ENCODE peak calls at places on chromosome 2, in nine cellular contexts. N is T-helper 1 cell; Q is NCI-H2029 treated with DMSO at 0.1 percent for 48 hours; D is GM23248; I is fibroblast of mammary gland; E is cardiac muscle cell; Y is KG1; M is RCC 7860; H is stimulated activated naive B cell treated with anti-CD40 and anti-IgM and Interleukin-4, amounts not matched to agents 10 μg/mL and 1 μg/mL and 100 μg/mL, for 72 hours. C is an unnamed sample.

GRCh38 chr2:215210082-215210481 is 71.7 kb upstream of the ABCA12 start:
- DNase-seq in Y (no peak), E (no peak), Q (no peak), I (no peak), N (no peak), D (no peak), M (no peak), H (no peak), C (no peak)

GRCh38 chr2:862356-862687 is 88.3 kb upstream of the SNTG2 start:
- DNase-seq in I (no peak), M (no peak), D (no peak), N (no peak), H (no peak), Q (no peak), Y (no peak), E (no peak), C (no peak)

GRCh38 chr2:205556357-205556756 is 125.9 kb upstream of the NRP2 start:
- DNase-seq in M (no peak), Q (no peak), I (no peak), D (no peak), H (no peak), E (no peak), Y (no peak), N (no peak), C (no peak)

GRCh38 chr2:34602262-34602661 is 1003.2 kb upstream of the FAM98A start:
- DNase-seq in Q (no peak), H (no peak), I (no peak), E (no peak), M (no peak), Y (no peak), D (no peak), N (no peak), C (no peak)

GRCh38 chr2:153043385-153043784 is 325.0 kb downstream of the ARL6IP6 start:
- DNase-seq in I (no peak), M (no peak), N (no peak), Y (no peak), E (no peak), D (no peak), H (no peak), Q (no peak), C (no peak)

GRCh38 chr2:238969857-238970256 is 122.0 kb downstream of the TWIST2 start:
- DNase-seq in M (no peak), Y (no peak), N (no peak), Q (no peak), H (no peak), E (no peak), I (no peak), D (no peak), C (no peak)

GRCh38 chr2:230865766-230866703 is 1.3 kb downstream of the ITM2C start:
- DNase-seq in N (peak), M (no peak), H (no peak), D (peak), Y (no peak), Q (no peak), I (no peak), E (peak), C (peak)

GRCh38 chr2:50529600-50530218 is 502.2 kb downstream of the NRXN1 start:
- DNase-seq in N (no peak), H (no peak), E (peak), Y (peak), Q (peak), D (peak), M (peak), I (peak), C (peak)

GRCh38 chr2:106812377-106812776 is 73.6 kb downstream of the ST6GAL2 start:
- DNase-seq in Q (no peak), M (no peak), D (no peak), E (peak), Y (no peak), H (no peak), N (no peak), I (no peak), C (no peak)

C was measured in NB4.